ENCODE peak calls at places on chromosomes 3 and 15, in four cellular contexts. F, T, N and H are unnamed samples.

GRCh38 chr3:117399311-117400068 is 689.9 kb downstream of the TUSC7 start:
- DNase-seq in T (peak), F (peak), N (peak), H (peak)

GRCh38 chr3:106130384-106131084 is 261.7 kb upstream of the CBLB start:
- DNase-seq in T (peak), N (peak), F (peak), H (peak)

GRCh38 chr15:38795471-38796245 is 231.0 kb upstream of the RASGRP1 start:
- DNase-seq in F (peak), T (no peak), N (peak), H (no peak)

GRCh38 chr3:99627062-99627826 is 11.2 kb upstream of the COL8A1 start:
- DNase-seq in F (peak), T (no peak), N (no peak), H (peak)

GRCh38 chr3:194174407-194174806 is 38.5 kb downstream of the HES1 start:
- DNase-seq in F (no peak), N (no peak), T (no peak), H (no peak)

GRCh38 chr3:129608087-129608935 is 1.8 kb upstream of the PLXND1 start:
- DNase-seq in T (peak), F (peak), N (peak), H (peak)

GRCh38 chr15:88918738-88919137 is 5.6 kb upstream of the MFGE8 start:
- DNase-seq in F (peak), T (peak), N (peak), H (peak)

GRCh38 chr3:99825239-99825638 is 7.6 kb downstream of the CMSS1 start:
- DNase-seq in N (peak), F (peak), T (peak), H (peak)

GRCh38 chr3:141421639-141422319 is 53.5 kb downstream of the ZBTB38 start:
- DNase-seq in N (peak), T (no peak), F (peak), H (peak)

GRCh38 chr3:140499114-140499757 is 178.6 kb upstream of the TRIM42 start:
- DNase-seq in F (no peak), N (peak), T (peak), H (peak)

GRCh38 chr3:184380210-184380626 is 364 bp downstream of the CHRD start:
- DNase-seq in F (peak), T (peak), N (no peak), H (peak)

GRCh38 chr3:195263193-195263924 is 7.6 kb downstream of the XXYLT1 start:
- DNase-seq in F (no peak), T (no peak), N (no peak), H (no peak)

GRCh38 chr3:143627336-143627735 is 220.9 kb downstream of the SLC9A9 start:
- DNase-seq in F (peak), N (peak), T (no peak), H (peak)

GRCh38 chr15:56984681-56985515 is 66.5 kb downstream of the TCF12 start:
- DNase-seq in N (peak), F (peak), T (peak), H (peak)

GRCh38 chr3:71647751-71648150 is 64.2 kb upstream of the FOXP1 start:
- DNase-seq in T (no peak), N (no peak), F (no peak), H (no peak)

GRCh38 chr15:48565560-48566482 is 79.7 kb downstream of the FBN1 start:
- DNase-seq in F (peak), N (peak), T (peak), H (peak)

GRCh38 chr3:118239253-118239652 is 795.4 kb downstream of the IGSF11 start:
- DNase-seq in N (no peak), F (no peak), T (peak), H (no peak)

GRCh38 chr3:126730376-126730775 is 26.3 kb downstream of the CHCHD6 start:
- DNase-seq in T (no peak), N (no peak), F (no peak), H (no peak)

GRCh38 chr15:93028632-93029612 is 60.1 kb downstream of the RGMA start:
- DNase-seq in F (peak), T (peak), N (peak), H (peak)

GRCh38 chr3:39716849-39717248 is 92.6 kb upstream of the MYRIP start:
- DNase-seq in N (no peak), F (no peak), T (no peak), H (no peak)

GRCh38 chr3:52367891-52368880 is 52.1 kb downstream of the DNAH1 start:
- DNase-seq in N (no peak), F (no peak), T (no peak), H (no peak)

GRCh38 chr15:71431345-71432336 is 316.4 kb downstream of the THSD4 start:
- DNase-seq in T (peak), N (peak), F (no peak), H (no peak)

GRCh38 chr3:98782826-98783500 is 19.8 kb downstream of the ST3GAL6 start:
- DNase-seq in F (no peak), T (no peak), N (no peak), H (no peak)

GRCh38 chr3:60641354-60641753 is 609.9 kb downstream of the FHIT start:
- DNase-seq in F (no peak), T (no peak), N (no peak), H (no peak)

GRCh38 chr3:137767146-137768020 is 3.3 kb downstream of the SOX14 start:
- DNase-seq in F (no peak), N (no peak), T (no peak), H (no peak)

GRCh38 chr15:88982304-88982945 is 69.2 kb upstream of the MFGE8 start:
- DNase-seq in T (no peak), N (peak), F (peak), H (peak)